ENCODE peak calls at places on chromosomes 6 and 20, in six cellular contexts. X is CD8-positive, alpha-beta T cell; T is HCT116; I is AG09309; V is PC-3; K is right atrium auricular region. H is an unnamed sample.

GRCh38 chr20:63873477-63873971 is 8.5 kb downstream of the TPD52L2 start:
- DNase-seq in X (no peak), T (no peak), I (peak), V (peak), K (peak), H (no peak)

GRCh38 chr20:4112490-4113420 is 97.4 kb upstream of the RNF24 start:
- DNase-seq in X (no peak), T (no peak), I (no peak), V (peak), K (no peak), H (no peak)

GRCh38 chr20:16864069-16864468 is 115.9 kb downstream of the OTOR start:
- DNase-seq in X (no peak), T (no peak), I (no peak), V (peak), K (no peak), H (no peak)

GRCh38 chr6:13239530-13240455 is 88.5 kb downstream of the TBC1D7 start:
- DNase-seq in X (no peak), T (no peak), I (no peak), V (no peak), K (no peak), H (no peak)

GRCh38 chr6:170293881-170294755 is 3.2 kb upstream of the DLL1 start:
- DNase-seq in X (no peak), T (no peak), I (no peak), V (no peak), K (no peak), H (peak)

GRCh38 chr6:90256698-90257485 is 39.8 kb downstream of the BACH2 start:
- DNase-seq in X (no peak), T (no peak), I (peak), V (peak), K (no peak), H (no peak)

GRCh38 chr6:70210462-70210861 is 92.4 kb downstream of the COL9A1 start:
- DNase-seq in X (no peak), T (no peak), I (no peak), V (peak), K (no peak), H (no peak)

GRCh38 chr20:3681931-3682820 is at the start of gene ADAM33:
- DNase-seq in X (no peak), T (no peak), I (no peak), V (no peak), K (no peak), H (no peak)

GRCh38 chr6:40799296-40800020 is 212.3 kb upstream of the LRFN2 start:
- DNase-seq in X (no peak), T (no peak), I (no peak), V (no peak), K (no peak), H (no peak)

GRCh38 chr6:89999154-89999553 is 104.9 kb downstream of the GJA10 start:
- DNase-seq in X (no peak), T (peak), I (no peak), V (no peak), K (peak), H (no peak)

GRCh38 chr20:53652859-53653520 is 59.4 kb upstream of the ZNF217 start:
- DNase-seq in X (no peak), T (no peak), I (no peak), V (no peak), K (no peak), H (no peak)

GRCh38 chr6:166998256-166999144 is 697 bp upstream of the CEP43 start:
- DNase-seq in X (no peak), T (no peak), I (no peak), V (no peak), K (no peak), H (peak)

GRCh38 chr6:24951831-24952299 is 16.1 kb upstream of the RIPOR2 start:
- DNase-seq in X (no peak), T (no peak), I (no peak), V (no peak), K (no peak), H (no peak)

GRCh38 chr6:155450194-155450593 is 5.4 kb downstream of the NOX3 start:
- DNase-seq in X (no peak), T (no peak), I (no peak), V (no peak), K (no peak), H (no peak)

GRCh38 chr6:27608916-27609883 is 136.3 kb upstream of the ZNF184 start:
- DNase-seq in X (no peak), T (peak), I (no peak), V (peak), K (no peak), H (peak)

GRCh38 chr20:10447028-10447427 is 11.9 kb downstream of the SLX4IP start:
- DNase-seq in X (peak), T (peak), I (peak), V (peak), K (no peak), H (peak)

GRCh38 chr6:26743941-26744699 is 84.6 kb upstream of the ZNF322 start:
- DNase-seq in X (no peak), T (no peak), I (no peak), V (no peak), K (no peak), H (peak)

GRCh38 chr6:34235605-34236422 is 859 bp upstream of the HMGA1 start:
- DNase-seq in X (peak), T (no peak), I (no peak), V (peak), K (no peak), H (peak)

GRCh38 chr20:49595346-49595745 is 27.4 kb upstream of the PTGIS start:
- DNase-seq in X (no peak), T (no peak), I (no peak), V (no peak), K (no peak), H (no peak)

GRCh38 chr6:2108700-2109306 is 136.6 kb downstream of the GMDS start:
- DNase-seq in X (no peak), T (no peak), I (no peak), V (no peak), K (no peak), H (no peak)

GRCh38 chr6:136923116-136923953 is 1.2 kb downstream of the SLC35D3 start:
- DNase-seq in X (no peak), T (no peak), I (no peak), V (no peak), K (no peak), H (peak)

GRCh38 chr20:57695012-57695411 is 14.8 kb downstream of the PMEPA1 start:
- DNase-seq in X (no peak), T (peak), I (no peak), V (peak), K (no peak), H (no peak)

GRCh38 chr6:14092861-14093789 is 24.4 kb upstream of the CD83 start:
- DNase-seq in X (no peak), T (no peak), I (no peak), V (peak), K (no peak), H (no peak)

GRCh38 chr6:129590408-129591022 is 119.5 kb downstream of the ARHGAP18 start:
- DNase-seq in X (no peak), T (no peak), I (peak), V (peak), K (no peak), H (no peak)

GRCh38 chr20:35700625-35701148 is 1.5 kb downstream of the ROMO1 start:
- DNase-seq in X (no peak), T (no peak), I (no peak), V (peak), K (peak), H (no peak)

GRCh38 chr6:123402052-123402451 is 234.7 kb downstream of the TRDN start:
- DNase-seq in X (no peak), T (no peak), I (no peak), V (no peak), K (no peak), H (no peak)

GRCh38 chr6:25641940-25642666 is 9.9 kb upstream of the SCGN start:
- DNase-seq in X (no peak), T (no peak), I (no peak), V (no peak), K (no peak), H (no peak)

GRCh38 chr6:122568865-122569264 is 41.3 kb upstream of the PKIB start:
- DNase-seq in X (no peak), T (no peak), I (no peak), V (no peak), K (no peak), H (no peak)

GRCh38 chr6:24655229-24655628 is 9.2 kb upstream of the KIAA0319 start:
- DNase-seq in X (no peak), T (no peak), I (no peak), V (no peak), K (no peak), H (no peak)

GRCh38 chr6:137303436-137303835 is 84.3 kb upstream of the IFNGR1 start:
- DNase-seq in X (no peak), T (no peak), I (no peak), V (no peak), K (no peak), H (no peak)

GRCh38 chr6:145721144-145721543 is 14.2 kb downstream of the EPM2A start:
- DNase-seq in X (no peak), T (no peak), I (no peak), V (no peak), K (no peak), H (no peak)

GRCh38 chr6:146700078-146700686 is 101.4 kb downstream of the ADGB start:
- DNase-seq in X (no peak), T (peak), I (peak), V (peak), K (peak), H (peak)

GRCh38 chr20:63059684-63060056 is 52.9 kb upstream of the BHLHE23 start:
- DNase-seq in X (no peak), T (no peak), I (no peak), V (no peak), K (no peak), H (no peak)

GRCh38 chr6:33694401-33694931 is 17.0 kb downstream of the UQCC2 start:
- DNase-seq in X (peak), T (no peak), I (no peak), V (peak), K (no peak), H (no peak)

GRCh38 chr6:163147988-163148387 is 266.5 kb upstream of the QKI start:
- DNase-seq in X (no peak), T (no peak), I (no peak), V (peak), K (no peak), H (no peak)
- TF ChIP-seq CTCF in X (no peak), T (no peak), I (no peak), V (peak), K (no peak), H (no peak)

DNA sequence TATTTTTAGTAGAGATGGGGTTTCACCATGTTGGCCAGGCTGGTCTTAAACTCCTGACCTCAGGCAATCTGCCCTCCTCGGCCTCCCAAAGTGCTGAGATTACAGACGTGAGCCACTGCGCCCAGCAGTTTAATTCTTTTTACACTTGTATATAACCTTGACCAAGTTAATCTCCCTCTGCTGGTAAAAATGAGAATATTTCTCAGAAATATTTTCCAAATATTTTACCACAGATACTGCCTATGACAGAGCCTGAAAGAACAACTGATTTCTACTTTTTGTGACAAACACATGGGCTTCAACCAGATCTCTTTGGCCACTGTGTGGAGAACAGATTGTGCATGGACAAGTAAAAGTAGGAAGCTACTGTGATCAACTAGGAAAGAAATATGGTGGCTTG is 21.2 kb upstream of the NHSL1 start:
- DNase-seq in X (no peak), T (no peak), I (no peak), V (peak), K (no peak), H (no peak)
- TF ChIP-seq CTCF in X (peak), T (peak), I (peak), V (peak), K (no peak), H (no peak)

DNA sequence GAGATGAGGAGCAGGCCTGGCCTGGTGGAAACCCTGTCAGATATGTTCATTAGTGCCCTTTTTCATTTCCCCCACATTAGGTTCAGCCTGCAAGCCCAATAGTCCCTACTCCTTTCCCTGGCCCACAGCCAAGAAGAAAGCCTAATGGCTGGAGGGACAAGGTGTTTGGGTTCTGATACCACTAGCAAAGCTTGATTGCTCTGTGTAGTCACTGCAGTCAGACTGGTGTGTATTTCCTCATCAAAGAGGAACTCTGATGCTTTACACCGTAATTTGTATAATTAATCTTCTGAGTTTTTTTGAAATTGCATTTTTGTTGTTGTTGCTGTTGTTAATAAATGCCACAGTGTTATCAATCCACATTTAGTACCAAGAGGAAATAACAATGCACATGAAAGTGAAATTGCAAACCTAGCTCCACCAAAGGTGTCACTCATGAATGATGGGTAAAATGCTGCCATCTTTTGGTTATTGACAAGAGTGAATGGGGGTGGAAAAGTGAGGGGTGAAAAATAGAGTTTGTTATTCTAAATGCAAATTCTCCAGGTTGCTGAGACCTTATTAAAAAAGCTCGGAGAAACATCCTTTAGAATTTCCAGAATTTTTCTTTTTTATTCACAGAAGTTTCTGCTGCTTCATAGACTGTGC is 320.2 kb upstream of the POU3F2 start:
- DNase-seq in X (no peak), T (no peak), I (no peak), V (no peak), K (no peak), H (no peak)
- TF ChIP-seq CTCF in X (no peak), T (no peak), I (no peak), V (peak), K (no peak), H (no peak)

GRCh38 chr6:73134588-73134987 is 90.7 kb downstream of the KHDC1L start:
- DNase-seq in X (no peak), T (peak), I (no peak), V (peak), K (no peak), H (no peak)
- TF ChIP-seq CTCF in X (no peak), T (peak), I (peak), V (peak), K (no peak), H (peak)

GRCh38 chr6:37435816-37436215 is 2.8 kb downstream of the CMTR1 start:
- DNase-seq in X (no peak), T (no peak), I (no peak), V (no peak), K (no peak), H (no peak)
- TF ChIP-seq CTCF in X (no peak), T (no peak), I (peak), V (peak), K (no peak), H (no peak)

GRCh38 chr6:95923518-95923917 is 92.3 kb upstream of the FUT9 start:
- DNase-seq in X (no peak), T (peak), I (no peak), V (peak), K (no peak), H (peak)
- TF ChIP-seq CTCF in X (no peak), T (peak), I (no peak), V (peak), K (no peak), H (no peak)